ENCODE peak calls at places on chromosomes 6 and 20, in six cellular contexts. One of them, this sample, is unnamed. For H3K27me3 and H3K36me3, the result is how much of the 10 kb centered on the place peaks cover.

GRCh38 chr6:143482593-143482992 is 28.9 kb downstream of the FUCA2 start:
- DNase-seq in Peyer's patch: no peak
- DNase-seq in transverse colon: no peak
- DNase-seq in RWPE2: no peak
- DNase-seq in endothelial cell of umbilical vein: no peak
- DNase-seq in IMR-90: peak
- DNase-seq in this sample: no peak

GRCh38 chr6:117530467-117531242 is 48.2 kb downstream of the DCBLD1 start:
- DNase-seq in Peyer's patch: no peak
- DNase-seq in IMR-90: no peak
- DNase-seq in endothelial cell of umbilical vein: no peak
- DNase-seq in transverse colon: no peak
- DNase-seq in RWPE2: no peak
- DNase-seq in this sample: no peak

GRCh38 chr6:109023348-109023925 is 71.2 kb downstream of the SESN1 start:
- DNase-seq in IMR-90: no peak
- DNase-seq in transverse colon: no peak
- DNase-seq in endothelial cell of umbilical vein: no peak
- DNase-seq in RWPE2: no peak
- DNase-seq in Peyer's patch: no peak
- DNase-seq in this sample: no peak

GRCh38 chr20:44941292-44941691 is 18.9 kb downstream of the TOMM34 start:
- DNase-seq in IMR-90: no peak
- DNase-seq in endothelial cell of umbilical vein: no peak
- DNase-seq in Peyer's patch: no peak
- DNase-seq in transverse colon: no peak
- DNase-seq in RWPE2: no peak
- DNase-seq in this sample: no peak

GRCh38 chr6:79984261-79984660 is 20.2 kb upstream of the TTK start:
- DNase-seq in Peyer's patch: no peak
- DNase-seq in endothelial cell of umbilical vein: peak
- DNase-seq in RWPE2: no peak
- DNase-seq in IMR-90: no peak
- DNase-seq in transverse colon: peak
- DNase-seq in this sample: no peak

GRCh38 chr6:102766946-102767345 is 1373.4 kb downstream of the GRIK2 start:
- DNase-seq in endothelial cell of umbilical vein: no peak
- DNase-seq in Peyer's patch: no peak
- DNase-seq in RWPE2: no peak
- DNase-seq in IMR-90: peak
- DNase-seq in transverse colon: no peak
- DNase-seq in this sample: no peak

GRCh38 chr6:136791296-136792065 is 796 bp downstream of the MAP3K5 start:
- DNase-seq in IMR-90: peak
- DNase-seq in Peyer's patch: peak
- DNase-seq in RWPE2: peak
- DNase-seq in transverse colon: peak
- DNase-seq in endothelial cell of umbilical vein: peak
- DNase-seq in this sample: peak

GRCh38 chr6:14316911-14317535 is 199.5 kb downstream of the CD83 start:
- DNase-seq in transverse colon: no peak
- DNase-seq in IMR-90: no peak
- DNase-seq in endothelial cell of umbilical vein: no peak
- DNase-seq in RWPE2: no peak
- DNase-seq in Peyer's patch: peak
- DNase-seq in this sample: no peak

GRCh38 chr6:169702640-169703246 is 817 bp downstream of the C6orf120 start:
- DNase-seq in Peyer's patch: peak
- DNase-seq in RWPE2: no peak
- DNase-seq in transverse colon: peak
- DNase-seq in endothelial cell of umbilical vein: no peak
- DNase-seq in IMR-90: peak
- DNase-seq in this sample: peak

GRCh38 chr6:683742-684440 is 9.0 kb downstream of the EXOC2 start:
- DNase-seq in endothelial cell of umbilical vein: peak
- DNase-seq in transverse colon: peak
- DNase-seq in Peyer's patch: no peak
- DNase-seq in RWPE2: no peak
- DNase-seq in IMR-90: peak
- DNase-seq in this sample: no peak

GRCh38 chr6:170102038-170102437 is 188.8 kb downstream of the DLL1 start:
- DNase-seq in endothelial cell of umbilical vein: no peak
- DNase-seq in IMR-90: no peak
- DNase-seq in RWPE2: no peak
- DNase-seq in Peyer's patch: peak
- DNase-seq in transverse colon: peak
- DNase-seq in this sample: no peak

GRCh38 chr6:48733581-48733980 is 622.6 kb upstream of the PTCHD4 start:
- DNase-seq in endothelial cell of umbilical vein: no peak
- DNase-seq in Peyer's patch: no peak
- DNase-seq in transverse colon: no peak
- DNase-seq in RWPE2: no peak
- DNase-seq in IMR-90: peak
- DNase-seq in this sample: no peak

GRCh38 chr20:34269996-34270627 is 28.9 kb downstream of the ASIP start:
- DNase-seq in transverse colon: peak
- DNase-seq in IMR-90: no peak
- DNase-seq in endothelial cell of umbilical vein: peak
- DNase-seq in RWPE2: no peak
- DNase-seq in Peyer's patch: no peak
- DNase-seq in this sample: no peak

GRCh38 chr20:38730167-38730988 is 6.1 kb downstream of the SLC32A1 start:
- DNase-seq in RWPE2: peak
- DNase-seq in endothelial cell of umbilical vein: no peak
- DNase-seq in IMR-90: no peak
- DNase-seq in Peyer's patch: no peak
- DNase-seq in transverse colon: peak
- DNase-seq in this sample: peak

GRCh38 chr20:59725476-59726119 is 121.3 kb downstream of the PHACTR3 start:
- DNase-seq in transverse colon: no peak
- DNase-seq in RWPE2: peak
- DNase-seq in endothelial cell of umbilical vein: no peak
- DNase-seq in IMR-90: no peak
- DNase-seq in Peyer's patch: no peak
- DNase-seq in this sample: no peak

GRCh38 chr6:114611696-114612095 is 268.9 kb upstream of the HS3ST5 start:
- DNase-seq in transverse colon: no peak
- DNase-seq in RWPE2: no peak
- DNase-seq in endothelial cell of umbilical vein: no peak
- DNase-seq in Peyer's patch: no peak
- DNase-seq in IMR-90: no peak
- DNase-seq in this sample: no peak

GRCh38 chr6:5497896-5498578 is 236.7 kb downstream of the FARS2 start:
- DNase-seq in RWPE2: no peak
- DNase-seq in Peyer's patch: no peak
- DNase-seq in endothelial cell of umbilical vein: peak
- DNase-seq in transverse colon: no peak
- DNase-seq in IMR-90: peak
- DNase-seq in this sample: no peak

GRCh38 chr6:130129781-130130246 is 92.9 kb downstream of the SAMD3 start:
- DNase-seq in Peyer's patch: no peak
- DNase-seq in IMR-90: peak
- DNase-seq in transverse colon: no peak
- DNase-seq in endothelial cell of umbilical vein: peak
- DNase-seq in RWPE2: no peak
- DNase-seq in this sample: no peak

GRCh38 chr6:154767419-154767818 is 34.2 kb downstream of the SCAF8 start:
- DNase-seq in endothelial cell of umbilical vein: no peak
- DNase-seq in IMR-90: no peak
- DNase-seq in RWPE2: no peak
- DNase-seq in Peyer's patch: no peak
- DNase-seq in transverse colon: no peak
- DNase-seq in this sample: no peak

GRCh38 chr20:44370639-44371218 is 15.2 kb downstream of the HNF4A start:
- DNase-seq in IMR-90: no peak
- DNase-seq in RWPE2: no peak
- DNase-seq in transverse colon: peak
- DNase-seq in endothelial cell of umbilical vein: no peak
- DNase-seq in Peyer's patch: peak
- DNase-seq in this sample: no peak

GRCh38 chr6:83371428-83371827 is 59.4 kb downstream of the ME1 start:
- DNase-seq in Peyer's patch: no peak
- DNase-seq in IMR-90: peak
- DNase-seq in RWPE2: no peak
- DNase-seq in transverse colon: no peak
- DNase-seq in endothelial cell of umbilical vein: peak
- DNase-seq in this sample: no peak

GRCh38 chr20:189611-190010 is at the start of gene DEFB128:
- DNase-seq in RWPE2: no peak
- DNase-seq in IMR-90: no peak
- DNase-seq in Peyer's patch: no peak
- DNase-seq in transverse colon: no peak
- DNase-seq in endothelial cell of umbilical vein: no peak
- DNase-seq in this sample: no peak

GRCh38 chr20:187733-188132 is 1.8 kb downstream of the DEFB128 start:
- DNase-seq in IMR-90: no peak
- DNase-seq in Peyer's patch: no peak
- DNase-seq in endothelial cell of umbilical vein: no peak
- DNase-seq in RWPE2: no peak
- DNase-seq in transverse colon: no peak
- DNase-seq in this sample: no peak

GRCh38 chr20:184288-184687 is 5.2 kb downstream of the DEFB128 start:
- DNase-seq in transverse colon: no peak
- DNase-seq in endothelial cell of umbilical vein: no peak
- DNase-seq in Peyer's patch: no peak
- DNase-seq in IMR-90: no peak
- DNase-seq in RWPE2: no peak
- DNase-seq in this sample: no peak
- H3K27me3 ChIP-seq in transverse colon: half or more
- H3K27me3 ChIP-seq in endothelial cell of umbilical vein: under half
- H3K27me3 ChIP-seq in Peyer's patch: under half
- H3K27me3 ChIP-seq in IMR-90: under half
- H3K27me3 ChIP-seq in RWPE2: under half
- H3K27me3 ChIP-seq in this sample: under half

GRCh38 chr20:64146936-64147451 is 17.3 kb upstream of the MYT1 start:
- DNase-seq in Peyer's patch: no peak
- DNase-seq in RWPE2: peak
- DNase-seq in IMR-90: no peak
- DNase-seq in endothelial cell of umbilical vein: no peak
- DNase-seq in transverse colon: no peak
- DNase-seq in this sample: no peak

GRCh38 chr20:64144144-64144912 is 19.9 kb upstream of the MYT1 start:
- DNase-seq in RWPE2: peak
- DNase-seq in transverse colon: no peak
- DNase-seq in IMR-90: no peak
- DNase-seq in Peyer's patch: no peak
- DNase-seq in endothelial cell of umbilical vein: no peak
- DNase-seq in this sample: no peak

GRCh38 chr20:64146301-64146935 is 17.8 kb upstream of the MYT1 start:
- DNase-seq in endothelial cell of umbilical vein: no peak
- DNase-seq in RWPE2: peak
- DNase-seq in IMR-90: no peak
- DNase-seq in transverse colon: no peak
- DNase-seq in Peyer's patch: no peak
- DNase-seq in this sample: no peak

GRCh38 chr20:64143018-64143801 is 21.0 kb upstream of the MYT1 start:
- DNase-seq in transverse colon: no peak
- DNase-seq in Peyer's patch: peak
- DNase-seq in IMR-90: no peak
- DNase-seq in RWPE2: peak
- DNase-seq in endothelial cell of umbilical vein: no peak
- DNase-seq in this sample: no peak

GRCh38 chr20:64145458-64146300 is 18.6 kb upstream of the MYT1 start:
- DNase-seq in transverse colon: no peak
- DNase-seq in IMR-90: no peak
- DNase-seq in Peyer's patch: no peak
- DNase-seq in RWPE2: peak
- DNase-seq in endothelial cell of umbilical vein: no peak
- DNase-seq in this sample: no peak
- TF ChIP-seq CTCF in transverse colon: no peak
- TF ChIP-seq CTCF in IMR-90: peak
- TF ChIP-seq CTCF in Peyer's patch: no peak
- TF ChIP-seq CTCF in RWPE2: no peak
- TF ChIP-seq CTCF in endothelial cell of umbilical vein: peak
- TF ChIP-seq CTCF in this sample: no peak

GRCh38 chr20:36209921-36210320 is 26.4 kb upstream of the AAR2 start:
- DNase-seq in IMR-90: no peak
- DNase-seq in endothelial cell of umbilical vein: no peak
- DNase-seq in Peyer's patch: no peak
- DNase-seq in RWPE2: peak
- DNase-seq in transverse colon: no peak
- DNase-seq in this sample: no peak
- H3K36me3 ChIP-seq in IMR-90: under half
- H3K36me3 ChIP-seq in endothelial cell of umbilical vein: under half
- H3K36me3 ChIP-seq in Peyer's patch: under half
- H3K36me3 ChIP-seq in RWPE2: under half
- H3K36me3 ChIP-seq in transverse colon: under half
- H3K36me3 ChIP-seq in this sample: under half

GRCh38 chr6:166167801-166168615 is at the start of gene TBXT:
- DNase-seq in endothelial cell of umbilical vein: no peak
- DNase-seq in IMR-90: no peak
- DNase-seq in RWPE2: no peak
- DNase-seq in Peyer's patch: no peak
- DNase-seq in transverse colon: no peak
- DNase-seq in this sample: peak

GRCh38 chr6:166167258-166167731 is 356 bp downstream of the TBXT start:
- DNase-seq in RWPE2: no peak
- DNase-seq in transverse colon: no peak
- DNase-seq in Peyer's patch: no peak
- DNase-seq in IMR-90: no peak
- DNase-seq in endothelial cell of umbilical vein: no peak
- DNase-seq in this sample: peak

GRCh38 chr6:166166314-166167257 is 1.1 kb downstream of the TBXT start:
- DNase-seq in IMR-90: no peak
- DNase-seq in RWPE2: no peak
- DNase-seq in transverse colon: no peak
- DNase-seq in Peyer's patch: no peak
- DNase-seq in endothelial cell of umbilical vein: no peak
- DNase-seq in this sample: no peak

GRCh38 chr6:166162599-166163342 is 4.9 kb downstream of the TBXT start:
- DNase-seq in RWPE2: no peak
- DNase-seq in transverse colon: no peak
- DNase-seq in endothelial cell of umbilical vein: no peak
- DNase-seq in Peyer's patch: no peak
- DNase-seq in IMR-90: no peak
- DNase-seq in this sample: no peak

GRCh38 chr6:166165558-166166313 is 1.9 kb downstream of the TBXT start:
- DNase-seq in IMR-90: no peak
- DNase-seq in Peyer's patch: no peak
- DNase-seq in endothelial cell of umbilical vein: no peak
- DNase-seq in transverse colon: no peak
- DNase-seq in RWPE2: no peak
- DNase-seq in this sample: no peak
- H3K27me3 ChIP-seq in IMR-90: half or more
- H3K27me3 ChIP-seq in Peyer's patch: under half
- H3K27me3 ChIP-seq in endothelial cell of umbilical vein: under half
- H3K27me3 ChIP-seq in transverse colon: half or more
- H3K27me3 ChIP-seq in RWPE2: under half
- H3K27me3 ChIP-seq in this sample: under half

DNA sequence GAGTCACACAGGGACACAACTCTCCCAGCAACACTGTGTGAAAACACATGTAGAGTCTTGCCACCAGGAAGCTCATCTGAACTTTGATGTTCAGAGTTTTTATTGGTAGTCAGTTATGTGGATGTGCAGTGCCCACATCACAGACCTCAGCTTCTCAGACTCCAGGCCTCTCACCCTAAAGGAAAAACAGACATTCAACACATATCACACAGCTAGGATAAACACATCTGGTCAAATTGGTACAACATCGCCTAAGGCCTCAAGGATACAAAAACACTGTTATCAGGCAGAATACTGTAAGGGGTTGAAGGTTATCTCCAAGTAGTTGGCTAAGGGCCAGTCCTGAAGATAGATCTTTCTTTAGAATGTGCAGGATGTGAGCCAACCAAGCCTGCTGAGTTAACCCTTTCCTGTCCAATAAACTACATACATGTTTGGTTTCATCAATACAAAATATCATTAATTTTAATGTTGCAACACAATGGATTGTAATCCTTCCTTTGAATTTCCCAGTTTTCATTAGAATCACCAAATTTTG is 308.4 kb upstream of the GJE1 start:
- DNase-seq in IMR-90: no peak
- DNase-seq in transverse colon: no peak
- DNase-seq in endothelial cell of umbilical vein: peak
- DNase-seq in Peyer's patch: no peak
- DNase-seq in RWPE2: no peak
- DNase-seq in this sample: no peak
- TF ChIP-seq CTCF in IMR-90: no peak
- TF ChIP-seq CTCF in transverse colon: no peak
- TF ChIP-seq CTCF in endothelial cell of umbilical vein: no peak
- TF ChIP-seq CTCF in Peyer's patch: no peak
- TF ChIP-seq CTCF in RWPE2: no peak
- TF ChIP-seq CTCF in this sample: no peak

This sample was measured in GM06990.